ENCODE peak calls at places on chromosomes 2 and 18, in five cellular contexts. Y, H, W, Z and Q are unnamed samples.

GRCh38 chr2:130165293-130166016 is 15.9 kb downstream of the SMPD4 start:
- DNase-seq in Y (no peak), Z (no peak), W (no peak), H (no peak), Q (no peak)

GRCh38 chr18:79962311-79962710 is 2.1 kb upstream of the HSBP1L1 start:
- DNase-seq in W (no peak), Y (peak), H (no peak), Z (peak), Q (peak)

GRCh38 chr2:234565842-234566619 is 69.2 kb upstream of the ARL4C start:
- DNase-seq in Y (no peak), Z (no peak), H (no peak), W (no peak), Q (no peak)

GRCh38 chr2:128490321-128490720 is 171.7 kb upstream of the HS6ST1 start:
- DNase-seq in Z (peak), H (peak), Y (no peak), W (no peak), Q (no peak)

GRCh38 chr2:199932312-199932855 is 21.3 kb downstream of the C2orf69 start:
- DNase-seq in H (no peak), W (no peak), Y (no peak), Z (no peak), Q (no peak)

GRCh38 chr2:113175101-113175628 is 1.4 kb downstream of the PSD4 start:
- DNase-seq in Z (no peak), W (no peak), H (no peak), Y (no peak), Q (no peak)

GRCh38 chr2:28187186-28187585 is 205.5 kb upstream of the FOSL2 start:
- DNase-seq in H (no peak), Z (no peak), W (no peak), Y (no peak), Q (no peak)

GRCh38 chr2:38116762-38117161 is 40.8 kb upstream of the CYP1B1 start:
- DNase-seq in Z (no peak), H (no peak), W (no peak), Y (no peak), Q (no peak)

GRCh38 chr2:75074228-75074627 is 115.8 kb downstream of the POLE4 start:
- DNase-seq in W (no peak), H (no peak), Y (no peak), Z (no peak), Q (no peak)

GRCh38 chr2:176140130-176140519 is 10.6 kb downstream of the HOXD8 start:
- DNase-seq in Y (no peak), W (no peak), Z (no peak), H (peak), Q (no peak)

GRCh38 chr2:85705680-85706039 is 11.5 kb downstream of the GNLY start:
- DNase-seq in H (no peak), Y (no peak), W (no peak), Z (peak), Q (peak)

GRCh38 chr2:27710640-27711430 is 47.1 kb downstream of the SLC4A1AP start:
- DNase-seq in H (no peak), Y (no peak), Z (no peak), W (no peak), Q (no peak)

GRCh38 chr2:96092580-96092877 is 23.8 kb downstream of the ADRA2B start:
- DNase-seq in Y (peak), W (no peak), Z (no peak), H (no peak), Q (peak)

GRCh38 chr18:59646228-59646945 is 50.8 kb downstream of the CCBE1 start:
- DNase-seq in H (peak), Z (no peak), W (no peak), Y (no peak), Q (no peak)

GRCh38 chr2:200199576-200200263 is 106.8 kb upstream of the SPATS2L start:
- DNase-seq in Y (no peak), Z (peak), H (peak), W (no peak), Q (no peak)

GRCh38 chr2:38665854-38666577 is at the start of gene GALM:
- DNase-seq in H (peak), W (peak), Y (peak), Z (peak), Q (peak)

GRCh38 chr2:20634430-20635095 is 16.3 kb downstream of the HS1BP3 start:
- DNase-seq in H (no peak), Y (no peak), Z (peak), W (no peak), Q (peak)

GRCh38 chr2:210318891-210319290 is 3.9 kb upstream of the MYL1 start:
- DNase-seq in W (no peak), Y (no peak), H (no peak), Z (no peak), Q (no peak)

GRCh38 chr2:230721712-230722111 is 9.1 kb downstream of the CAB39 start:
- DNase-seq in Z (no peak), W (no peak), Y (no peak), H (no peak), Q (no peak)

GRCh38 chr2:174561283-174562275 is 36.0 kb downstream of the WIPF1 start:
- DNase-seq in Z (no peak), H (no peak), W (no peak), Y (no peak), Q (no peak)

GRCh38 chr2:227606476-227606875 is 7.8 kb downstream of the SCYGR2 start:
- DNase-seq in W (no peak), H (no peak), Z (no peak), Y (no peak), Q (no peak)

GRCh38 chr18:58618822-58619553 is 9.9 kb downstream of the ALPK2 start:
- DNase-seq in Z (no peak), Y (no peak), H (peak), W (no peak), Q (no peak)

GRCh38 chr2:105442056-105442455 is 43.2 kb upstream of the FHL2 start:
- DNase-seq in Y (no peak), H (no peak), W (no peak), Z (no peak), Q (no peak)

GRCh38 chr18:9380571-9381390 is 46.2 kb downstream of the TWSG1 start:
- DNase-seq in Z (no peak), H (no peak), Y (no peak), W (no peak), Q (no peak)

GRCh38 chr2:145692971-145693478 is 1173.1 kb upstream of the ZEB2 start:
- DNase-seq in Z (peak), Y (no peak), H (no peak), W (peak), Q (no peak)

DNA sequence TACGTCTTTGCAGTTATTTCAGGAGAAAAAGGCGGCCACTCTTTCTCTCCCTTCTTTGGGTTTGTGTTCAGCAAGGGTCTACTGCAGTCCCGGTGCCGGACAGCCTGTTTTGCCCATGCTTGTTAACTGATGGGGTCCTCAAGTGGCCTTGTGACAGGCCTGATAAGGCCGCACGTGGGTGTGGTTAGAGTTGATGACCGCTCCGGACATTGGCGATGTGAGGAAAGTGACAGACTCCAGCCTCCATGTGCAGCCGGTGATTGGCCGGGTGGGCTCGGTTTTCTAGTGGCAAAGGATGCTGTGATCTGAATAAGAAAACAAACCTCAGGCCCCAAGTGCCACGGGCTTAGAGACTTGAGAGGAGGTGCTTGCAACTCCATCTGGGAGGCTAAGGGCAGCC is 15.6 kb downstream of the HPCAL1 start:
- DNase-seq in W (no peak), Y (no peak), Z (no peak), H (no peak), Q (no peak)
- TF ChIP-seq CTCF in W (no peak), Y (no peak), Z (no peak), H (no peak), Q (no peak)

GRCh38 chr2:136935119-136935518 is 169.8 kb downstream of the THSD7B start:
- DNase-seq in Z (no peak), W (no peak), H (no peak), Y (no peak), Q (no peak)

GRCh38 chr2:136927156-136927555 is 161.8 kb downstream of the THSD7B start:
- DNase-seq in W (no peak), H (no peak), Y (no peak), Z (no peak), Q (no peak)

GRCh38 chr2:136929531-136929930 is 164.2 kb downstream of the THSD7B start:
- DNase-seq in H (no peak), W (no peak), Z (no peak), Y (no peak), Q (no peak)

GRCh38 chr2:136932700-136933099 is 167.4 kb downstream of the THSD7B start:
- DNase-seq in H (peak), Z (peak), Y (no peak), W (no peak), Q (no peak)
- TF ChIP-seq CTCF in H (peak), Z (peak), Y (no peak), W (no peak), Q (peak)

DNA sequence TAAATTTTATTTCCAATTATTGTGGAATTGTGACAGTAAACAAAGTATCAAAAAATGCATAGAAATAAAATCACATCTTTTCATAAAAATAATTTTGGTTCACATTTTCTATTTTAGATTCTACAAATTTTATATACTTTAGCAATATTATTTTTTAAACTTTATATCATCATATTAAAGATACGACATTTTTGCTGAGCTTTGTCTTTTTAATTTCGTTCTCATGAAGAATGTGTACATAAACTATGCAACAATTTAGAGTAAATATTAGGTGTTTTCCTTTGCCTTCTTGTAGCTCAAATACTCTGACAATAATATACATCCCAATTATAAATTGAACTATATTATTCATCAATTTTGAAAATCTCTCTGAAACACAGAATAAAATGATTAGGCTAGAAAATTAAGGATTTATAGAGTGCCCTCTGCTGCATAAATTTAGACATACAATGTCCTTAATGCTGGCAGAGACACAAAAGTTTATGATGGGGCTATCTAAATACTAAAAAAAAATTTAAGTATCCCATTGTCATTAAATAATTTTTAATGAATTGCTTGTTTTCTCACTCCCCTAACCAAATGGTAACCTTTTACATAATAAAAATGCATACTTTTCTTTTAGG is 45.7 kb downstream of the CCDC102B start:
- DNase-seq in Y (no peak), H (no peak), W (no peak), Z (no peak), Q (no peak)
- TF ChIP-seq CTCF in Y (no peak), H (peak), W (no peak), Z (peak), Q (no peak)

GRCh38 chr2:54560146-54560881 is 104.2 kb downstream of the SPTBN1 start:
- DNase-seq in W (no peak), Y (peak), H (peak), Z (no peak), Q (peak)
- TF ChIP-seq CTCF in W (no peak), Y (no peak), H (peak), Z (no peak), Q (no peak)

DNA sequence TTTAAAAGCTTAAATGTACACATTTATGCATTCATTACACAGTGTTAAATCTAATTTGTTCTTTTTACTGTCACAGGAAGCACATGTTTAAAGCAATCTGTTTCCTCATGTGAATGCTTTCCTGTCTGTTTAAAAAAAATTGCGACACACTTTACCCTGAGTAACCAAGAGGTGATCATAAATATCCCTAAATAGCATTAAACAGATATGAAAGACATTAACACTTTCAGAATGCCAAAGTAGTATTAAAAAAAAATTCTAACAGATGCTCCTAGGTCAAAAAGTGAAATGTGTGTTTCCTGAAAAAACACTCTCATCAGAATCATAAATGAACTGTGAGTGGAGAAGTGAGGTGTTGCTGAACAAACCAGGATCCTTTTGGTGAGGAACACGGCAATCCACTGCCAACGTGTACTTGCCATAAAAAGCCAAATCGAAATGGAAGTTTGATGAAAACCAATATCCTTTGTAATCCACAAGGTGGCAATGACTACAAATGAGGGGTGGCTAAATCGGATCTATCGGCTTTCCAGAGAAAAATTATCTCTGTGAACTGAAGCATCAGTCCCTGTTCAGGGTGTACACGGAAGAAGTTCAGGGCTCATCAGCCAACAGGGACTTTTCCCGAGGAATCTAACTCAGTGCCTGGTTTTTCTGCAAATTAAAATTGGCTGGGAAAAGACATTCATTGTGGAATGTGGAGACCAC is 248.9 kb downstream of the TCF4 start:
- DNase-seq in W (no peak), Z (no peak), H (no peak), Y (no peak), Q (no peak)
- TF ChIP-seq CTCF in W (no peak), Z (no peak), H (peak), Y (no peak), Q (no peak)

GRCh38 chr18:45730832-45731545 is 7.0 kb downstream of the SLC14A1 start:
- DNase-seq in Z (peak), W (no peak), H (no peak), Y (no peak), Q (no peak)

GRCh38 chr18:45731706-45732105 is 7.7 kb downstream of the SLC14A1 start:
- DNase-seq in Y (no peak), H (no peak), W (no peak), Z (no peak), Q (no peak)

GRCh38 chr18:45734505-45734904 is 10.5 kb downstream of the SLC14A1 start:
- DNase-seq in Z (no peak), Y (no peak), H (no peak), W (no peak), Q (no peak)

GRCh38 chr18:45734944-45735343 is 11.0 kb downstream of the SLC14A1 start:
- DNase-seq in Z (no peak), Y (no peak), W (no peak), H (no peak), Q (no peak)

GRCh38 chr18:45733535-45733934 is 9.6 kb downstream of the SLC14A1 start:
- DNase-seq in Z (no peak), W (no peak), Y (no peak), H (peak), Q (no peak)
- TF ChIP-seq CTCF in Z (no peak), W (no peak), Y (no peak), H (peak), Q (no peak)

DNA sequence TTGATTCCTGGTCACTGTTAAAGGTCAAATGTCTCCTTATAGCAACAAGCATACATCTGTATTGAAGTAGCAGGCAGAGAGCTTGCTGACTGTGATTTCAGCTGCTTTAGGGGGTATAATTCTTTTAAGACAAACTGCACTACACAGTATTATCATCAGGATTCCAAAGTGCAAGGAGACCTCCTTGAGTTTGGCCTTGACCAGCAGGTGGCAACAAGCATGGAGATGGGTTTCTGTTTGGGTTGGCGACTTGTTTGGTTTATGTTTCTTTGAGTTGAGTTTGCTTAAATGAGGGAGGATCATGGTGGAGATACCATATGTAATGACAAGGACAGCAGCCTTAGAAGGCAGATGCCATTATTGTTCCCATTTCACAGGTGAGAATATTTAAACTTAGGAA is 681.0 kb upstream of the ID2 start:
- DNase-seq in Z (no peak), H (no peak), Y (no peak), W (no peak), Q (no peak)
- TF ChIP-seq CTCF in Z (no peak), H (peak), Y (no peak), W (no peak), Q (peak)

DNA sequence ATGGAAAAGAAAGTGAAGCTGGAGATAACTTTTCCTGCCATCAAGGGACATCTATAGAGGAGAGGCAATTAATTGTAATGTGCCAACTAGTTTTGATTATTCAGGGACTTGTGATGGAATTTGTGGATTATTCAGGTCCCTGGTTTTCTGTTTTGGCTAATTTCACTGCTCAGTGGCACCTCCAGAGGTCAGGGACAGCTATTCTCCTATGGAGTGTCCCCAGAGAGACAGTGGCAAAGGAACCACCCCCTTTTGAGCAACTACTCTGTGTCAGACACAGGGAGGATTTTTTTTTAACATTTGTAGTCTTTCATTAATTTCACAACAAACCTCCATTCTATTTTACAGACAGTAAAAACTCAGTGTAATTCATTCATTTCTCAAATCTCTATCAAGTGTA is 206.0 kb upstream of the SPRED2 start:
- DNase-seq in Y (no peak), Z (peak), W (no peak), H (peak), Q (no peak)
- TF ChIP-seq CTCF in Y (no peak), Z (peak), W (no peak), H (peak), Q (no peak)

DNA sequence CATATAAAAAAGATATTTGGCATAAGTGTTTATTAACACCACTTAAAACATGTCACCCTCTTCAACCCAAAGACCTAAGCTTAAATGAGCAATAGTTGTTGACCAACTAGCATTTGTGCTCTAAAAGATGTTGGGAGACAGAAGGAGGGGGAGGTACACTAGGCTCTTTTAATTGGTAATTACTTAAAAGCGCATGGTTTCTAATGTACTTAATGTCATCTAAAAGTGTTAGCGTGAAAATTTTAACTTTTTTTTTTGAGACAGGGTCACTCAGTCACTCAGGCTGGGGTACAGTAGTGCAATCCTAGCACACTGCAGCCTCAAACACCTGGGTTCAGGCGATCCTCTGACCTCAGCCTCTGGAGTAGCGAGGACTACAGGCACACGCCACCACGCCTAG is 5.5 kb downstream of the WDSUB1 start:
- DNase-seq in Z (no peak), W (no peak), H (no peak), Y (no peak), Q (no peak)
- TF ChIP-seq CTCF in Z (no peak), W (no peak), H (no peak), Y (no peak), Q (no peak)

DNA sequence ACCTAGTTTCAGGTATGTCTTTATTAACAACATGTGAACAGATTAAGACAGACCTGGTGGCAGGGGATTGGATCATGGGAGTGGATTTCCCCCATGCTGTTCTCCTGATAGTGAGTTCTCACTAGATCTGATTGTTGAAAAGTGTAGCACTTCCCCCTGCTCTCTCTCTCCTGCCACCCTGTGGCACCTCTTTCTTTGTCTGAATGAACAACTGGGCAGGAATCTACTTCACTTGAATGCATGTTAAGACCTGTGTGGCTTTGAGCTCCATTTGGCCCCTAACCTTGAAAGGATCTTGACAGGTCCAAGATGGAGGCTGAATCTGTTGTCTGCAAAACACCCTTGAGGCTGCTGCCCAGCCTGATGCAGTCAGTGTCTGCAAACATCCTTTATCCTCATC is 194.4 kb downstream of the RNF144A start:
- DNase-seq in H (no peak), Y (no peak), W (no peak), Z (no peak), Q (no peak)
- TF ChIP-seq CTCF in H (peak), Y (no peak), W (no peak), Z (no peak), Q (no peak)